ENCODE peak calls at places on chromosomes 16 and 17, in six cellular contexts. One of them, this sample, is unnamed.

GRCh38 chr17:48985436-48986245 is 11.5 kb upstream of the IGF2BP1 start:
- DNase-seq in IMR-90: no peak
- DNase-seq in tibial nerve: no peak
- DNase-seq in Peyer's patch: no peak
- DNase-seq in A549: no peak
- DNase-seq in sigmoid colon: no peak
- DNase-seq in this sample: no peak

GRCh38 chr16:14020141-14020540 is 51.0 kb upstream of the MRTFB start:
- DNase-seq in sigmoid colon: no peak
- DNase-seq in tibial nerve: no peak
- DNase-seq in Peyer's patch: no peak
- DNase-seq in IMR-90: no peak
- DNase-seq in A549: no peak
- DNase-seq in this sample: no peak

GRCh38 chr17:51435641-51436091 is 175.3 kb downstream of the UTP18 start:
- DNase-seq in IMR-90: peak; percentile 4
- DNase-seq in A549: peak; percentile 91
- DNase-seq in sigmoid colon: no peak
- DNase-seq in Peyer's patch: no peak
- DNase-seq in tibial nerve: peak; percentile 17
- DNase-seq in this sample: peak; percentile 48

GRCh38 chr17:81713004-81713555 is 996 bp downstream of the SLC25A10 start:
- DNase-seq in tibial nerve: no peak
- DNase-seq in sigmoid colon: peak; percentile 66
- DNase-seq in A549: no peak
- DNase-seq in Peyer's patch: no peak
- DNase-seq in IMR-90: no peak
- DNase-seq in this sample: no peak

GRCh38 chr17:5635949-5636348 is 51.6 kb upstream of the NLRP1 start:
- DNase-seq in tibial nerve: no peak
- DNase-seq in sigmoid colon: no peak
- DNase-seq in Peyer's patch: no peak
- DNase-seq in IMR-90: no peak
- DNase-seq in A549: no peak
- DNase-seq in this sample: no peak

GRCh38 chr16:56589141-56590039 is at the start of gene MT3:
- DNase-seq in A549: no peak
- DNase-seq in tibial nerve: no peak
- DNase-seq in Peyer's patch: no peak
- DNase-seq in sigmoid colon: no peak
- DNase-seq in IMR-90: no peak
- DNase-seq in this sample: peak; percentile 38

GRCh38 chr17:38560503-38561318 is 45.0 kb downstream of the SRCIN1 start:
- DNase-seq in Peyer's patch: no peak
- DNase-seq in sigmoid colon: no peak
- DNase-seq in tibial nerve: no peak
- DNase-seq in A549: no peak
- DNase-seq in IMR-90: peak; percentile 42
- DNase-seq in this sample: no peak

GRCh38 chr17:4858880-4859260 is 25.7 kb downstream of the MINK1 start:
- DNase-seq in Peyer's patch: no peak
- DNase-seq in tibial nerve: no peak
- DNase-seq in sigmoid colon: peak; percentile 81
- DNase-seq in IMR-90: peak; percentile 27
- DNase-seq in A549: no peak
- DNase-seq in this sample: peak; percentile 40

GRCh38 chr16:75198135-75198600 is 8.8 kb downstream of the CTRB2 start:
- DNase-seq in sigmoid colon: no peak
- DNase-seq in IMR-90: peak; percentile 53
- DNase-seq in Peyer's patch: no peak
- DNase-seq in A549: no peak
- DNase-seq in tibial nerve: no peak
- DNase-seq in this sample: no peak

GRCh38 chr17:2602597-2603017 is 9.2 kb downstream of the PAFAH1B1 start:
- DNase-seq in Peyer's patch: no peak
- DNase-seq in IMR-90: peak; percentile 16
- DNase-seq in sigmoid colon: no peak
- DNase-seq in A549: no peak
- DNase-seq in tibial nerve: no peak
- DNase-seq in this sample: no peak

GRCh38 chr16:72224260-72224768 is 52.4 kb upstream of the PMFBP1 start:
- DNase-seq in tibial nerve: no peak
- DNase-seq in A549: no peak
- DNase-seq in Peyer's patch: no peak
- DNase-seq in sigmoid colon: no peak
- DNase-seq in IMR-90: no peak
- DNase-seq in this sample: peak; percentile 33

GRCh38 chr17:78343099-78343432 is 16.8 kb downstream of the SOCS3 start:
- DNase-seq in A549: peak; percentile 62
- DNase-seq in Peyer's patch: peak; percentile 68
- DNase-seq in tibial nerve: peak; percentile 65
- DNase-seq in sigmoid colon: peak; percentile 91
- DNase-seq in IMR-90: peak; percentile 87
- DNase-seq in this sample: peak; percentile 60

GRCh38 chr16:46830417-46830901 is 521 bp downstream of the C16orf87 start:
- DNase-seq in IMR-90: no peak
- DNase-seq in tibial nerve: no peak
- DNase-seq in A549: no peak
- DNase-seq in sigmoid colon: no peak
- DNase-seq in Peyer's patch: peak; percentile 47
- DNase-seq in this sample: peak; percentile 48

GRCh38 chr17:3827124-3827773 is 18.8 kb downstream of the NCBP3 start:
- DNase-seq in tibial nerve: peak; percentile 68
- DNase-seq in IMR-90: peak; percentile 66
- DNase-seq in sigmoid colon: no peak
- DNase-seq in A549: peak; percentile 75
- DNase-seq in Peyer's patch: peak; percentile 73
- DNase-seq in this sample: peak; percentile 64

GRCh38 chr17:79831367-79832210 is 7.7 kb downstream of the CBX4 start:
- DNase-seq in IMR-90: no peak
- DNase-seq in tibial nerve: peak; percentile 71
- DNase-seq in Peyer's patch: no peak
- DNase-seq in sigmoid colon: peak; percentile 85
- DNase-seq in A549: no peak
- DNase-seq in this sample: no peak

GRCh38 chr17:18999394-18999793 is 5.2 kb downstream of the FAM83G start:
- DNase-seq in IMR-90: no peak
- DNase-seq in A549: no peak
- DNase-seq in Peyer's patch: no peak
- DNase-seq in sigmoid colon: no peak
- DNase-seq in tibial nerve: no peak
- DNase-seq in this sample: no peak

GRCh38 chr16:21997693-21998480 is 3.0 kb downstream of the PDZD9 start:
- DNase-seq in sigmoid colon: no peak
- DNase-seq in IMR-90: no peak
- DNase-seq in tibial nerve: no peak
- DNase-seq in Peyer's patch: no peak
- DNase-seq in A549: no peak
- DNase-seq in this sample: no peak

GRCh38 chr17:58227733-58228132 is 8.7 kb upstream of the MKS1 start:
- DNase-seq in IMR-90: no peak
- DNase-seq in sigmoid colon: no peak
- DNase-seq in tibial nerve: no peak
- DNase-seq in Peyer's patch: no peak
- DNase-seq in A549: no peak
- DNase-seq in this sample: no peak

GRCh38 chr17:80294210-80294609 is 33.6 kb downstream of the RNF213 start:
- DNase-seq in sigmoid colon: no peak
- DNase-seq in A549: no peak
- DNase-seq in tibial nerve: no peak
- DNase-seq in Peyer's patch: no peak
- DNase-seq in IMR-90: no peak
- DNase-seq in this sample: peak; percentile 20

GRCh38 chr16:81956213-81956948 is 54.9 kb downstream of the SDR42E1 start:
- DNase-seq in tibial nerve: no peak
- DNase-seq in A549: no peak
- DNase-seq in IMR-90: no peak
- DNase-seq in Peyer's patch: no peak
- DNase-seq in sigmoid colon: no peak
- DNase-seq in this sample: no peak

GRCh38 chr17:68433911-68434503 is 23.3 kb downstream of the WIPI1 start:
- DNase-seq in A549: no peak
- DNase-seq in tibial nerve: no peak
- DNase-seq in sigmoid colon: no peak
- DNase-seq in Peyer's patch: no peak
- DNase-seq in IMR-90: no peak
- DNase-seq in this sample: no peak

GRCh38 chr17:39186481-39187002 is 10.9 kb downstream of the CACNB1 start:
- DNase-seq in sigmoid colon: no peak
- DNase-seq in tibial nerve: no peak
- DNase-seq in A549: no peak
- DNase-seq in Peyer's patch: no peak
- DNase-seq in IMR-90: no peak
- DNase-seq in this sample: no peak

GRCh38 chr17:41567317-41567716 is 4.5 kb downstream of the KRT9 start:
- DNase-seq in IMR-90: no peak
- DNase-seq in A549: no peak
- DNase-seq in sigmoid colon: no peak
- DNase-seq in tibial nerve: no peak
- DNase-seq in Peyer's patch: no peak
- DNase-seq in this sample: no peak

GRCh38 chr16:62190426-62190825 is 154.2 kb upstream of the CDH8 start:
- DNase-seq in A549: no peak
- DNase-seq in IMR-90: no peak
- DNase-seq in Peyer's patch: no peak
- DNase-seq in sigmoid colon: no peak
- DNase-seq in tibial nerve: no peak
- DNase-seq in this sample: no peak

GRCh38 chr17:39161967-39162366 is 4.0 kb downstream of the ARL5C start:
- DNase-seq in sigmoid colon: no peak
- DNase-seq in tibial nerve: no peak
- DNase-seq in IMR-90: no peak
- DNase-seq in A549: no peak
- DNase-seq in Peyer's patch: no peak
- DNase-seq in this sample: no peak

GRCh38 chr17:58783380-58783779 is 27.7 kb downstream of the PPM1E start:
- DNase-seq in Peyer's patch: no peak
- DNase-seq in sigmoid colon: no peak
- DNase-seq in tibial nerve: no peak
- DNase-seq in A549: no peak
- DNase-seq in IMR-90: no peak
- DNase-seq in this sample: no peak

GRCh38 chr16:3304370-3304769 is 860 bp downstream of the TIGD7 start:
- DNase-seq in tibial nerve: no peak
- DNase-seq in Peyer's patch: no peak
- DNase-seq in A549: no peak
- DNase-seq in sigmoid colon: no peak
- DNase-seq in IMR-90: peak; percentile 14
- DNase-seq in this sample: no peak

GRCh38 chr17:81556863-81557262 is 4.7 kb upstream of the FAAP100 start:
- DNase-seq in tibial nerve: no peak
- DNase-seq in Peyer's patch: no peak
- DNase-seq in IMR-90: no peak
- DNase-seq in A549: no peak
- DNase-seq in sigmoid colon: no peak
- DNase-seq in this sample: peak; percentile 30

GRCh38 chr16:66222756-66223155 is 143.7 kb upstream of the CDH5 start:
- DNase-seq in tibial nerve: no peak
- DNase-seq in A549: no peak
- DNase-seq in IMR-90: no peak
- DNase-seq in sigmoid colon: peak; percentile 10
- DNase-seq in Peyer's patch: no peak
- DNase-seq in this sample: no peak

DNA sequence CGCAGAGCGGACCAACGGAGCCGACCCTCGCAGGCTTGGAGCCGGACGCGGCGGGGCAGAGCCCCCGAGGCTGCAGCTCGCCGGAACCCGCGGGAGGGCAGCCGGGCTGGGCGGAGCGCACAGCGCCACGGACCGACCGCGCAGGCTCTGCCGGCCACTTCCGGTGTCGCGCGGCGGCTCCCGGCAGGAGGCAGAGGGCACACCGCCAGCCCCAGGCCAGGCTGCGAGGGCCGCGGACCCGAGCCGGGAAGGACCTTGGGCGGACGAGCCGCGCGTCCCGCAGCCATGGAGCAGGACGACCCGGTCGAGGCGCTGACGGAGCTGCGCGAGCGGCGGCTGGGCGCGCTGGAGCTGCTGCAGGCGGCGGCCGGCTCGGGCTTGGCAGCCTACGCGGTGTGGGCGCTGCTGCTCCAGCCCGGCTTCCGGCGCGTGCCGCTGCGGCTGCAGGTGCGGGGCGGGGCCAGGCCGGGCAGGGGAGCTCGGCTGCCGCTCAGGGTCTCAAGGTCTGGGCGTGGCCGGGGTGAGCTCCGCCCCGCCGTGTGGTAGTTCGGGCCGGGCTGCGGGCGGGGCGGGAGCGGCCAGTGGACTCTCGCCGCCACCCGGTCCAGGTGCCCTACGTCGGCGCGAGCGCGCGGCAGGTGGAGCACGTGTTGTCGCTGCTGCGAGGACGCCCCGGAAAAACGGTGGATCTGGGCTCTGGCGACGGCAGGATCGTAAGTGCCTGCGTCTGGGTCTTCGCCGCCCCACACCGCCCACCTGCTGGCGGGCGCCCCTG is at the start of gene ANTKMT:
- DNase-seq in tibial nerve: peak; percentile 36
- DNase-seq in Peyer's patch: peak; percentile 89
- DNase-seq in A549: peak; percentile 84
- DNase-seq in sigmoid colon: peak; percentile 86
- DNase-seq in IMR-90: peak; percentile 64
- DNase-seq in this sample: peak; percentile 91
- TF ChIP-seq POLR2A in tibial nerve: peak; percentile 25
- TF ChIP-seq POLR2A in Peyer's patch: peak; percentile 57
- TF ChIP-seq POLR2A in A549: peak; percentile 85
- TF ChIP-seq POLR2A in sigmoid colon: no peak
- TF ChIP-seq POLR2A in IMR-90: peak; percentile 10
- TF ChIP-seq POLR2A in this sample: no peak

DNA sequence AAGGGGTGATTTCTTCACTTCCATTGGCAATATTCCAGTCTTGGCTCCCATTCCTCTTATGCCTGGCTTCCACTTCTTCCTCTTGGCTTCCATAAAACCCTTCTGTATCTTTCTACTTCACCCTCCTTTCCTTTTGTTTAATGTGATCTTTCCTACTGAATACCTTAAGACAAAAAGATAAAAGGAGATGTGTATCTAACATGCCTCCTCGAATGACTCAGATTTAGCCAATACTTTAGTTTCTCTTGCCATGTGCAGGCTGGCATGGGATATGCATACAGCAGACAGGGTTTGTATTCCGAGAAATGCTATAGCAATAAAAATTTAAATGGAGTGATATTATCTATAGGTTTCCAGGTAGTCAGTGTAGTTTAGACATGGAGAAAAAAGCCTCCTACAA is 423.1 kb upstream of the DYNLRB2 start:
- DNase-seq in tibial nerve: no peak
- DNase-seq in Peyer's patch: no peak
- DNase-seq in IMR-90: no peak
- DNase-seq in A549: no peak
- DNase-seq in sigmoid colon: no peak
- DNase-seq in this sample: no peak
- H3K9me3 ChIP-seq in tibial nerve: no peaks in the 10 kb centered on the region
- H3K9me3 ChIP-seq in Peyer's patch: no peaks in the 10 kb centered on the region
- H3K9me3 ChIP-seq in IMR-90: no peaks in the 10 kb centered on the region
- H3K9me3 ChIP-seq in A549: no peaks in the 10 kb centered on the region
- H3K9me3 ChIP-seq in sigmoid colon: no peaks in the 10 kb centered on the region
- H3K9me3 ChIP-seq in this sample: no peaks in the 10 kb centered on the region

GRCh38 chr17:10697092-10698081 is at the start of the genes ADPRM and SCO1:
- DNase-seq in IMR-90: peak; percentile 93
- DNase-seq in sigmoid colon: peak; percentile 96
- DNase-seq in tibial nerve: peak; percentile 88
- DNase-seq in A549: peak; percentile 88
- DNase-seq in Peyer's patch: peak; percentile 95
- DNase-seq in this sample: peak; percentile 96
- TF ChIP-seq POLR2A in IMR-90: peak; percentile 87
- TF ChIP-seq POLR2A in sigmoid colon: peak; percentile 81
- TF ChIP-seq POLR2A in tibial nerve: peak; percentile 82
- TF ChIP-seq POLR2A in A549: peak; percentile 78
- TF ChIP-seq POLR2A in Peyer's patch: peak; percentile 96
- TF ChIP-seq POLR2A in this sample: peak; percentile 93

GRCh38 chr16:68553186-68553585 is 14.1 kb downstream of the ZFP90 start:
- DNase-seq in IMR-90: no peak
- DNase-seq in tibial nerve: no peak
- DNase-seq in A549: no peak
- DNase-seq in Peyer's patch: no peak
- DNase-seq in sigmoid colon: no peak
- DNase-seq in this sample: no peak
- H3K9me3 ChIP-seq in IMR-90: peaks cover 82% of the 10 kb centered on the region
- H3K9me3 ChIP-seq in tibial nerve: peaks cover 60% of the 10 kb centered on the region
- H3K9me3 ChIP-seq in A549: peaks cover 94% of the 10 kb centered on the region
- H3K9me3 ChIP-seq in Peyer's patch: peaks cover 32% of the 10 kb centered on the region
- H3K9me3 ChIP-seq in sigmoid colon: peaks cover 18% of the 10 kb centered on the region
- H3K9me3 ChIP-seq in this sample: peaks cover 71% of the 10 kb centered on the region

This sample was measured in transverse colon.